ENCODE peak calls at places on chromosomes 2 and 18, in nine cellular contexts. T is heart right ventricle, U is fibroblast of mammary gland, E is SK-N-SH, C is dorsolateral prefrontal cortex, M is left ventricle myocardium inferior, Z is astrocyte of the spinal cord, B is AG04450, L is sigmoid colon. K is an unnamed sample.

GRCh38 chr18:13268035-13268700 is 49.6 kb downstream of the LDLRAD4 start:
- DNase-seq in B (no peak), E (no peak), Z (peak; percentile 68), M (no peak), C (no peak), U (peak; percentile 8), L (peak; percentile 76), T (no peak), K (no peak)

GRCh38 chr18:21448301-21448700 is 152.2 kb downstream of the ESCO1 start:
- DNase-seq in C (no peak), E (no peak), Z (peak; percentile 29), T (no peak), U (peak; percentile 16), B (no peak), L (no peak), M (no peak), K (no peak)

GRCh38 chr2:196515041-196515440 is 124.5 kb upstream of the CCDC150 start:
- DNase-seq in E (no peak), C (peak; percentile 54), M (peak; percentile 49), T (peak; percentile 24), U (no peak), Z (no peak), L (no peak), B (no peak), K (no peak)

GRCh38 chr2:217650716-217651360 is 352.0 kb downstream of the TNS1 start:
- DNase-seq in Z (peak; percentile 56), T (no peak), E (peak; percentile 55), B (peak; percentile 21), U (peak; percentile 68), L (no peak), M (no peak), C (no peak), K (no peak)

GRCh38 chr2:12202702-12203101 is 456.3 kb downstream of the LPIN1 start:
- DNase-seq in E (no peak), Z (peak; percentile 31), U (peak; percentile 58), B (peak; percentile 10), M (peak; percentile 28), C (no peak), L (peak; percentile 73), T (peak; percentile 11), K (no peak)

GRCh38 chr2:200592414-200593075 is 6.7 kb downstream of the AOX1 start:
- DNase-seq in M (no peak), U (peak; percentile 42), L (no peak), T (no peak), E (no peak), B (no peak), C (no peak), Z (peak; percentile 44), K (no peak)

GRCh38 chr2:210428415-210429179 is 48.0 kb downstream of the LANCL1 start:
- DNase-seq in L (no peak), T (no peak), Z (no peak), C (no peak), M (no peak), U (peak; percentile 58), B (no peak), E (no peak), K (no peak)

GRCh38 chr18:67651438-67651837 is 134.9 kb upstream of the DSEL start:
- DNase-seq in L (no peak), M (no peak), Z (no peak), T (no peak), E (no peak), U (peak; percentile 92), B (no peak), C (no peak), K (no peak)

GRCh38 chr2:71452565-71452964 is 796 bp upstream of the DYSF start:
- DNase-seq in T (no peak), C (no peak), B (no peak), Z (peak; percentile 31), U (peak; percentile 57), L (no peak), M (peak; percentile 52), E (no peak), K (no peak)

GRCh38 chr18:38307919-38308318 is 742.3 kb upstream of the CELF4 start:
- DNase-seq in L (no peak), T (no peak), C (peak; percentile 42), M (no peak), B (no peak), E (no peak), U (no peak), Z (no peak), K (no peak)

GRCh38 chr18:52216104-52216503 is 123.9 kb upstream of the DCC start:
- DNase-seq in Z (no peak), C (no peak), L (no peak), E (no peak), M (no peak), T (no peak), B (no peak), U (no peak), K (no peak)
- TF ChIP-seq CTCF in Z (no peak), C (no peak), L (no peak), E (no peak), M (no peak), T (no peak), B (no peak), U (no peak), K (no peak)

DNA sequence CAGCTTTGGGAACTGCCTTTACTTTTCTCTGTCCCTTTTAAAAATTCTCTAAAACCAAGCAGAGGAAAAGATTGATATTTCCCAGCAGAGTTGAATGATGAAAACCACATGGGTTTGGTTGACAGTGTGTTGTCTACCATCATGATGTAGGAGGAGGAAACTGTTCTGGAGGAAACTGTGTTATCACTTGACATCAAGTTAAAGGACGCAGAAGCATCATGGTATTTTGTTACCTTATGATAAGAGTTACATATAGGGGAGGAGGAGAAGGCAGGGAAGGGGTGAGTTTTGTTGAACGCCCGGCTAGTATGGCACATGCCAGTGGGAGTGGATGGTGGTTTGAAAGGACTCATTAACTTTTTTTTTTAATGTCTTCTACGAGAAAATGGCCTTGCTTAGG is 886 bp downstream of the TMEM17 start:
- DNase-seq in T (no peak), L (no peak), M (no peak), E (no peak), Z (no peak), C (no peak), B (no peak), U (peak; percentile 33), K (no peak)
- H3K4me3 ChIP-seq in T (peak overlapping the region; percentile 84), L (no peak overlapping the region), M (peak overlapping the region; percentile 75), E (no peak overlapping the region), Z (no peak overlapping the region), C (peak overlapping the region; percentile 84), B (peak overlapping the region; percentile 73), U (no peak overlapping the region), K (peak overlapping the region; percentile 63)

GRCh38 chr2:96243843-96244242 is 22.0 kb downstream of the TMEM127 start:
- DNase-seq in E (no peak), U (no peak), T (no peak), M (no peak), L (no peak), B (no peak), C (no peak), Z (no peak), K (no peak)
- TF ChIP-seq CTCF in E (no peak), U (no peak), T (no peak), M (no peak), L (no peak), B (no peak), C (no peak), Z (no peak), K (no peak)

DNA sequence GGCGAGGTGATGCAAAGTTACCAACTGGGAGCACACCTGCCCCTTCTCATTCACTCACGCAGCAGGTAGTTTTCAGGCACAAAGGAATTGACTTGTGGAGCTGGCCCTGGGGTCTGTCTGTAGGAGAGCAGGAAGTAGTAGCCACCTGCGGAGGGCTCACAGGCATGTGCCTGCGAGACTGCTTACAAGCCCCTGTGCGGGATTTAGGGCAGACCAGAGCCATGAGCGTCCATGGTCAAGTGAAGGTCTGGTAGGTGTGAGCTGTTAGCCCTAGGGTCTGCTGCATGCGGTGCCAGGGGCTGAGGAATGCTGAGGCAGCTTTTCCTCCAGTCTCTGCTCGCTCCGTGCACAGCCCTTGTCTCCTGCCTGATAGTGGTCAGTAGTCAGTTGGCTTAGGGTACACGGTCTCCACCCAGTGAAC is 18.9 kb downstream of the INPP4A start:
- DNase-seq in T (no peak), L (peak; percentile 54), Z (no peak), E (no peak), B (no peak), U (no peak), M (no peak), C (no peak), K (no peak)
- H3K4me3 ChIP-seq in T (no peak overlapping the region), L (no peak overlapping the region), Z (no peak overlapping the region), E (no peak overlapping the region), B (no peak overlapping the region), U (no peak overlapping the region), M (no peak overlapping the region), C (no peak overlapping the region), K (no peak overlapping the region)